ENCODE peak calls at places on chromosome 3, in nine cellular contexts. One of them, this sample, is unnamed.
A peak's percentile ranks its signal among the peaks of the same experiment; 100 is the strongest.

GRCh38 chr3:183226333-183226732 is 26.7 kb upstream of the B3GNT5 start:
- DNase-seq in ovary: no peak
- DNase-seq in heart left ventricle: no peak
- DNase-seq in stomach: no peak
- DNase-seq in prostate gland: no peak
- DNase-seq in Peyer's patch: no peak
- DNase-seq in esophagus muscularis mucosa: no peak
- DNase-seq in thyroid gland: no peak
- DNase-seq in gastrocnemius medialis: no peak
- DNase-seq in this sample: no peak

GRCh38 chr3:10746684-10747083 is 69.3 kb upstream of the SLC6A11 start:
- DNase-seq in ovary: no peak
- DNase-seq in heart left ventricle: no peak
- DNase-seq in stomach: no peak
- DNase-seq in prostate gland: no peak
- DNase-seq in Peyer's patch: no peak
- DNase-seq in esophagus muscularis mucosa: no peak
- DNase-seq in thyroid gland: no peak
- DNase-seq in gastrocnemius medialis: no peak
- DNase-seq in this sample: no peak

GRCh38 chr3:40173291-40173710 is 136.2 kb upstream of the EIF1B start:
- DNase-seq in ovary: no peak
- DNase-seq in heart left ventricle: no peak
- DNase-seq in stomach: no peak
- DNase-seq in prostate gland: no peak
- DNase-seq in Peyer's patch: no peak
- DNase-seq in esophagus muscularis mucosa: no peak
- DNase-seq in thyroid gland: no peak
- DNase-seq in gastrocnemius medialis: no peak
- DNase-seq in this sample: no peak

GRCh38 chr3:182257361-182257760 is 535.9 kb upstream of the ATP11B start:
- DNase-seq in ovary: no peak
- DNase-seq in heart left ventricle: no peak
- DNase-seq in stomach: no peak
- DNase-seq in prostate gland: no peak
- DNase-seq in Peyer's patch: no peak
- DNase-seq in esophagus muscularis mucosa: no peak
- DNase-seq in thyroid gland: no peak
- DNase-seq in gastrocnemius medialis: no peak
- DNase-seq in this sample: no peak

GRCh38 chr3:107662109-107662477 is 139.3 kb downstream of the BBX start:
- DNase-seq in ovary: peak; percentile 41
- DNase-seq in heart left ventricle: peak; percentile 36
- DNase-seq in stomach: no peak
- DNase-seq in prostate gland: no peak
- DNase-seq in Peyer's patch: no peak
- DNase-seq in esophagus muscularis mucosa: no peak
- DNase-seq in thyroid gland: no peak
- DNase-seq in gastrocnemius medialis: peak; percentile 21
- DNase-seq in this sample: no peak

GRCh38 chr3:122183893-122184590 is 574 bp downstream of the CASR start:
- DNase-seq in ovary: no peak
- DNase-seq in heart left ventricle: no peak
- DNase-seq in stomach: no peak
- DNase-seq in prostate gland: no peak
- DNase-seq in Peyer's patch: peak; percentile 43
- DNase-seq in esophagus muscularis mucosa: no peak
- DNase-seq in thyroid gland: no peak
- DNase-seq in gastrocnemius medialis: no peak
- DNase-seq in this sample: no peak

GRCh38 chr3:127177226-127177625 is 15.7 kb upstream of the PRR23E start:
- DNase-seq in ovary: no peak
- DNase-seq in heart left ventricle: no peak
- DNase-seq in stomach: peak; percentile 38
- DNase-seq in prostate gland: no peak
- DNase-seq in Peyer's patch: no peak
- DNase-seq in esophagus muscularis mucosa: no peak
- DNase-seq in thyroid gland: no peak
- DNase-seq in gastrocnemius medialis: no peak
- DNase-seq in this sample: no peak

GRCh38 chr3:23455775-23456174 is 252.6 kb downstream of the UBE2E2 start:
- DNase-seq in ovary: no peak
- DNase-seq in heart left ventricle: no peak
- DNase-seq in stomach: no peak
- DNase-seq in prostate gland: no peak
- DNase-seq in Peyer's patch: no peak
- DNase-seq in esophagus muscularis mucosa: no peak
- DNase-seq in thyroid gland: no peak
- DNase-seq in gastrocnemius medialis: no peak
- DNase-seq in this sample: no peak

GRCh38 chr3:186258968-186259367 is 103.1 kb downstream of the DGKG start:
- DNase-seq in ovary: no peak
- DNase-seq in heart left ventricle: no peak
- DNase-seq in stomach: no peak
- DNase-seq in prostate gland: no peak
- DNase-seq in Peyer's patch: no peak
- DNase-seq in esophagus muscularis mucosa: no peak
- DNase-seq in thyroid gland: no peak
- DNase-seq in gastrocnemius medialis: no peak
- DNase-seq in this sample: no peak

GRCh38 chr3:184637705-184638104 is 74.2 kb downstream of the MAGEF1 start:
- DNase-seq in ovary: no peak
- DNase-seq in heart left ventricle: no peak
- DNase-seq in stomach: no peak
- DNase-seq in prostate gland: no peak
- DNase-seq in Peyer's patch: no peak
- DNase-seq in esophagus muscularis mucosa: no peak
- DNase-seq in thyroid gland: no peak
- DNase-seq in gastrocnemius medialis: no peak
- DNase-seq in this sample: no peak

GRCh38 chr3:176916777-176917176 is 280.5 kb downstream of the TBL1XR1 start:
- DNase-seq in ovary: no peak
- DNase-seq in heart left ventricle: no peak
- DNase-seq in stomach: peak; percentile 38
- DNase-seq in prostate gland: no peak
- DNase-seq in Peyer's patch: no peak
- DNase-seq in esophagus muscularis mucosa: peak; percentile 80
- DNase-seq in thyroid gland: peak; percentile 46
- DNase-seq in gastrocnemius medialis: no peak
- DNase-seq in this sample: no peak

GRCh38 chr3:16103472-16103871 is 71.0 kb upstream of the GALNT15 start:
- DNase-seq in ovary: no peak
- DNase-seq in heart left ventricle: no peak
- DNase-seq in stomach: no peak
- DNase-seq in prostate gland: no peak
- DNase-seq in Peyer's patch: no peak
- DNase-seq in esophagus muscularis mucosa: no peak
- DNase-seq in thyroid gland: peak; percentile 24
- DNase-seq in gastrocnemius medialis: peak; percentile 49
- DNase-seq in this sample: no peak

GRCh38 chr3:16104161-16104560 is 70.3 kb upstream of the GALNT15 start:
- DNase-seq in ovary: no peak
- DNase-seq in heart left ventricle: no peak
- DNase-seq in stomach: no peak
- DNase-seq in prostate gland: no peak
- DNase-seq in Peyer's patch: no peak
- DNase-seq in esophagus muscularis mucosa: no peak
- DNase-seq in thyroid gland: no peak
- DNase-seq in gastrocnemius medialis: no peak
- DNase-seq in this sample: no peak

GRCh38 chr3:16102905-16103364 is 71.5 kb upstream of the GALNT15 start:
- DNase-seq in ovary: no peak
- DNase-seq in heart left ventricle: no peak
- DNase-seq in stomach: no peak
- DNase-seq in prostate gland: no peak
- DNase-seq in Peyer's patch: no peak
- DNase-seq in esophagus muscularis mucosa: no peak
- DNase-seq in thyroid gland: no peak
- DNase-seq in gastrocnemius medialis: no peak
- DNase-seq in this sample: no peak

GRCh38 chr3:16102187-16102561 is 72.3 kb upstream of the GALNT15 start:
- DNase-seq in ovary: no peak
- DNase-seq in heart left ventricle: no peak
- DNase-seq in stomach: no peak
- DNase-seq in prostate gland: no peak
- DNase-seq in Peyer's patch: no peak
- DNase-seq in esophagus muscularis mucosa: no peak
- DNase-seq in thyroid gland: no peak
- DNase-seq in gastrocnemius medialis: no peak
- DNase-seq in this sample: no peak

DNA sequence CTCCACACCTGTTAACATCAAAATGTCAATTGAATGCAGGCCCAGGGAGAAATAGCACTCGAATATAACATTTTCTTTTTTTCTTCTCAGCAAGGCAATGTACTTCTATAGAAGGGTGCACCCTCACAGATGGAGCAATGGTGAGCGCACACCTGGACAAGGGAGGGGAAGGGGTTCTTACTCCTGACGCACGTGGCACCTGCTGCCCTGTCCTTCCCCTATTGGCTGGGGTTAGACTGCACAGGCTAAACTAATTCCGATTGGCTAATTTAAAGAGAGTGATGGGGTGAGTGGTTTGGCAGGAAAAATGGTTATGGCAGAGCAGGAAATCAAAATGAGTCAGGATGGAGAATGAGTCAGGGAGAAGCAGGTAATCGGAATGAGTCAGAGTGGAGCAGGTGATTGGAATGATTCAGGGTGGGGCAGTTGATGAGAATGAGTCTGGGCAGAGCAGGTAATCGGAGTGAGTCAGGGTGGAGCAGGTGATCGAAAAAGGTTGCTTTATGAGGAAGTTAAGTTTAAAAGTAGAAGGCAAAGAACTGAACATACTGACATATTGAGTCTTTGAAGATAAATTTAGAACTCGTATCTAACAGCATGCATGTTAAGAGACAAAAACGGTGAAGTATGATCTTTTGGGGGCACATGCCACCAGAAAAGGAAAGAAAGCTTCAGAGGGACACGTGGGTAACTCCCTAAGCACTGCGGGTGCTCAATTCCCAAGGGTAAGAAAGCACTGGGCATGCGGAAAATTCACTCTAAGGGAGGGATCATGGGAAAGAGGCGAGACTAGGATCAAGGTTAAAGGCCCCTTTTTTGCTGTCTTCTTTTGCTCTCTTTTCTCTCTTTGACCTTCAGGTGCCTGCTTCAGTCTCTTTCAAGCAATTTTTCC is 72.9 kb upstream of the GALNT15 start:
- DNase-seq in ovary: no peak
- DNase-seq in heart left ventricle: no peak
- DNase-seq in stomach: no peak
- DNase-seq in prostate gland: no peak
- DNase-seq in Peyer's patch: no peak
- DNase-seq in esophagus muscularis mucosa: no peak
- DNase-seq in thyroid gland: no peak
- DNase-seq in gastrocnemius medialis: no peak
- DNase-seq in this sample: no peak
- TF ChIP-seq POLR2A in ovary: no peak
- TF ChIP-seq POLR2A in heart left ventricle: no peak
- TF ChIP-seq POLR2A in stomach: no peak
- TF ChIP-seq POLR2A in prostate gland: no peak
- TF ChIP-seq POLR2A in Peyer's patch: no peak
- TF ChIP-seq POLR2A in esophagus muscularis mucosa: no peak
- TF ChIP-seq POLR2A in thyroid gland: no peak
- TF ChIP-seq POLR2A in gastrocnemius medialis: no peak
- TF ChIP-seq POLR2A in this sample: no peak

GRCh38 chr3:151816091-151816604 is 2.2 kb downstream of the AADAC start:
- DNase-seq in ovary: peak; percentile 29
- DNase-seq in heart left ventricle: no peak
- DNase-seq in stomach: peak; percentile 52
- DNase-seq in prostate gland: no peak
- DNase-seq in Peyer's patch: no peak
- DNase-seq in esophagus muscularis mucosa: no peak
- DNase-seq in thyroid gland: peak; percentile 46
- DNase-seq in gastrocnemius medialis: no peak
- DNase-seq in this sample: no peak
- H3K27ac ChIP-seq in ovary: no peak overlapping the region
- H3K27ac ChIP-seq in heart left ventricle: no peak overlapping the region
- H3K27ac ChIP-seq in stomach: peak overlapping the region; percentile 38
- H3K27ac ChIP-seq in prostate gland: no peak overlapping the region
- H3K27ac ChIP-seq in Peyer's patch: peak overlapping the region; percentile 2
- H3K27ac ChIP-seq in esophagus muscularis mucosa: no peak overlapping the region
- H3K27ac ChIP-seq in thyroid gland: no peak overlapping the region
- H3K27ac ChIP-seq in gastrocnemius medialis: no peak overlapping the region
- H3K27ac ChIP-seq in this sample: peak overlapping the region; percentile 84

DNA sequence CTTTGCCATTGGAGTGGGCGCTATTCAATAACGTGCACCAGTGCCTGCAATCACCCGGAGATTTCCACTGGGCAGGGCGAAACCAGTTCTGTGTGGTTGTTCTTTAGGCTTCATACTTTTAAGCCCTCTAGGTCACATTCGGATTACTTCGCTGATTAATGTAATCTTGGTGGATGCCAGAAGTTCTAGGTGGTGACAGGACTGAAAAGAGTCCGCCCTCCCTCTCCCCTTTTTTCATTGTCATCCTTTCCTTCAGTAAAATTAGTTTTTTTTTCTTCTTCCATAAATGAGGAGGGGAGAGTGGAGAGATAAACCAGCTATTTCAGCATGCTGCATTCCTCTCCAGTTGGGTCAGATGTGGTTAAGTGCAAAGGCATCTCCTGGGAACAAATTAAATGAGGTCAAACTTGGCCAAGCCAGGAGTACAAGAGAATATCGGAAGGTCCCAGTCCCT is 2.3 kb upstream of the SLC2A2 start:
- DNase-seq in ovary: no peak
- DNase-seq in heart left ventricle: no peak
- DNase-seq in stomach: no peak
- DNase-seq in prostate gland: no peak
- DNase-seq in Peyer's patch: no peak
- DNase-seq in esophagus muscularis mucosa: no peak
- DNase-seq in thyroid gland: peak; percentile 16
- DNase-seq in gastrocnemius medialis: no peak
- DNase-seq in this sample: no peak
- H3K4me3 ChIP-seq in ovary: no peak overlapping the region
- H3K4me3 ChIP-seq in heart left ventricle: peak overlapping the region; percentile 57
- H3K4me3 ChIP-seq in stomach: peak overlapping the region; percentile 32
- H3K4me3 ChIP-seq in prostate gland: no peak overlapping the region
- H3K4me3 ChIP-seq in Peyer's patch: peak overlapping the region; percentile 43
- H3K4me3 ChIP-seq in esophagus muscularis mucosa: peak overlapping the region; percentile 42
- H3K4me3 ChIP-seq in thyroid gland: no peak overlapping the region
- H3K4me3 ChIP-seq in gastrocnemius medialis: peak overlapping the region; percentile 43
- H3K4me3 ChIP-seq in this sample: peak overlapping the region; percentile 22

DNA sequence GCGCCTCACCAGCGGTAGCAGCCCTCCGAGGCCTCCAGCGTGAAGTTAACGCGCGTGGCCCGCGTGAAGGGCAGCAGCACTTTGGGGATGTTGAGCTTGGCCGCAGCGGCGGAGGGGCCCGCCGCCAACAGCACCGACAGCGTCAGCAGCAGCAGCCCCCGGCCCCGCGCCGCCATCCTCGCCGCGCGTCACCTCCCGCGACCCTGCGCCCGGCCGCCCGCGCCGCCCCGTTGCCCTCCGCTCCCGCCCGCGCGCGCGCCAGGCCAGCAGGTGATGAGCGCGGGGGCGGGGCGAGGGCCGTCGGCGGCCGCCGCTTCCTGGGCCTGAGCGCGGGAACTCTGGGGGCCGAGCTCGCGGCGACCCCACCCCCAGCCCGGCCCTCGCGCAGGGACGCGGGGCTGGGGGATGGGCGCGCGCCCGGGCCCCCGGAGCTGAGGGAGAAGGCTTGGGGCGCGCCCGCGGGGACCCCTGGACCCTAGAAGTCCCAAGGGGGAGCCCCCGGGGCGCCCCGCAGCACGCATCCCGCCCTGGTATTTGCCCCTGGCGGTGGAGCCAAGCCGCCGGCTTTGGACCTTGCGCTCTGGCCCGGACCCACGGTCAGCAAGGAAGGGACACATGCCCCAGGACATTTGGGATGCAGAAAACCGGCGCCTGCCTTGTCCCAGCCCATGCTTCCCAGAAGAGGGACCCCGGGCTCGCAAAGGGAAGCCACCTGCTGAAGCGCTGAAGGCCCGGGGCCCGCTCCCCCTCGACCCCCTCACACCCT is at the start of gene NUP210:
- DNase-seq in ovary: no peak
- DNase-seq in heart left ventricle: no peak
- DNase-seq in stomach: peak; percentile 64
- DNase-seq in prostate gland: no peak
- DNase-seq in Peyer's patch: peak; percentile 70
- DNase-seq in esophagus muscularis mucosa: no peak
- DNase-seq in thyroid gland: peak; percentile 69
- DNase-seq in gastrocnemius medialis: no peak
- DNase-seq in this sample: no peak
- TF ChIP-seq POLR2A in ovary: no peak
- TF ChIP-seq POLR2A in heart left ventricle: no peak
- TF ChIP-seq POLR2A in stomach: no peak
- TF ChIP-seq POLR2A in prostate gland: no peak
- TF ChIP-seq POLR2A in Peyer's patch: no peak
- TF ChIP-seq POLR2A in esophagus muscularis mucosa: no peak
- TF ChIP-seq POLR2A in thyroid gland: no peak
- TF ChIP-seq POLR2A in gastrocnemius medialis: peak; percentile 61
- TF ChIP-seq POLR2A in this sample: no peak